ENCODE peak calls at places on chromosome 10, in seven cellular contexts. One of them, this sample, is unnamed.

GRCh38 chr10:111142082-111142481 is 65.3 kb downstream of the ADRA2A start:
- DNase-seq in heart left ventricle: no peak
- DNase-seq in activated T-helper 9 cell treated with anti-CD3 and anti-CD28 coated beads, Interleukin-2, amount 50 U/mL, for 16 hours: no peak
- DNase-seq in amniotic stem cell: no peak
- DNase-seq in NCI-H1930: no peak
- DNase-seq in mesendoderm: peak
- DNase-seq in NCI-H226: no peak
- DNase-seq in this sample: no peak

GRCh38 chr10:79129361-79129997 is 60.7 kb downstream of the ZMIZ1 start:
- DNase-seq in heart left ventricle: no peak
- DNase-seq in NCI-H1930: no peak
- DNase-seq in NCI-H226: peak
- DNase-seq in amniotic stem cell: no peak
- DNase-seq in activated T-helper 9 cell treated with anti-CD3 and anti-CD28 coated beads, Interleukin-2, amount 50 U/mL, for 16 hours: no peak
- DNase-seq in mesendoderm: peak
- DNase-seq in this sample: no peak

GRCh38 chr10:108629843-108630242 is 1293.5 kb downstream of the XPNPEP1 start:
- DNase-seq in amniotic stem cell: no peak
- DNase-seq in heart left ventricle: no peak
- DNase-seq in NCI-H1930: no peak
- DNase-seq in NCI-H226: no peak
- DNase-seq in mesendoderm: no peak
- DNase-seq in activated T-helper 9 cell treated with anti-CD3 and anti-CD28 coated beads, Interleukin-2, amount 50 U/mL, for 16 hours: no peak
- DNase-seq in this sample: no peak

GRCh38 chr10:102152545-102152890 is 329 bp downstream of the NOLC1 start:
- DNase-seq in activated T-helper 9 cell treated with anti-CD3 and anti-CD28 coated beads, Interleukin-2, amount 50 U/mL, for 16 hours: peak
- DNase-seq in mesendoderm: no peak
- DNase-seq in NCI-H1930: no peak
- DNase-seq in amniotic stem cell: no peak
- DNase-seq in heart left ventricle: no peak
- DNase-seq in NCI-H226: peak
- DNase-seq in this sample: no peak

GRCh38 chr10:78212134-78212785 is 178.6 kb downstream of the RPS24 start:
- DNase-seq in NCI-H1930: no peak
- DNase-seq in mesendoderm: no peak
- DNase-seq in amniotic stem cell: no peak
- DNase-seq in activated T-helper 9 cell treated with anti-CD3 and anti-CD28 coated beads, Interleukin-2, amount 50 U/mL, for 16 hours: no peak
- DNase-seq in heart left ventricle: peak
- DNase-seq in NCI-H226: no peak
- DNase-seq in this sample: no peak

GRCh38 chr10:125029584-125030242 is 87.8 kb downstream of the ZRANB1 start:
- DNase-seq in NCI-H1930: no peak
- DNase-seq in activated T-helper 9 cell treated with anti-CD3 and anti-CD28 coated beads, Interleukin-2, amount 50 U/mL, for 16 hours: no peak
- DNase-seq in mesendoderm: no peak
- DNase-seq in amniotic stem cell: no peak
- DNase-seq in heart left ventricle: no peak
- DNase-seq in NCI-H226: no peak
- DNase-seq in this sample: no peak

GRCh38 chr10:104029528-104029875 is 56.2 kb downstream of the COL17A1 start:
- DNase-seq in NCI-H1930: no peak
- DNase-seq in NCI-H226: no peak
- DNase-seq in heart left ventricle: peak
- DNase-seq in activated T-helper 9 cell treated with anti-CD3 and anti-CD28 coated beads, Interleukin-2, amount 50 U/mL, for 16 hours: no peak
- DNase-seq in amniotic stem cell: no peak
- DNase-seq in mesendoderm: no peak
- DNase-seq in this sample: no peak

GRCh38 chr10:91191581-91191919 is 28.9 kb upstream of the PCGF5 start:
- DNase-seq in NCI-H1930: no peak
- DNase-seq in amniotic stem cell: no peak
- DNase-seq in mesendoderm: no peak
- DNase-seq in heart left ventricle: no peak
- DNase-seq in NCI-H226: no peak
- DNase-seq in activated T-helper 9 cell treated with anti-CD3 and anti-CD28 coated beads, Interleukin-2, amount 50 U/mL, for 16 hours: no peak
- DNase-seq in this sample: no peak

GRCh38 chr10:91653214-91653875 is 20.5 kb upstream of the PPP1R3C start:
- DNase-seq in heart left ventricle: no peak
- DNase-seq in NCI-H226: peak
- DNase-seq in mesendoderm: no peak
- DNase-seq in NCI-H1930: no peak
- DNase-seq in amniotic stem cell: no peak
- DNase-seq in activated T-helper 9 cell treated with anti-CD3 and anti-CD28 coated beads, Interleukin-2, amount 50 U/mL, for 16 hours: no peak
- DNase-seq in this sample: no peak

GRCh38 chr10:79390551-79391229 is 43.4 kb downstream of the PPIF start:
- DNase-seq in amniotic stem cell: no peak
- DNase-seq in activated T-helper 9 cell treated with anti-CD3 and anti-CD28 coated beads, Interleukin-2, amount 50 U/mL, for 16 hours: no peak
- DNase-seq in NCI-H226: no peak
- DNase-seq in heart left ventricle: peak
- DNase-seq in mesendoderm: no peak
- DNase-seq in NCI-H1930: no peak
- DNase-seq in this sample: no peak

GRCh38 chr10:101856626-101857025 is 13.0 kb upstream of the KCNIP2 start:
- DNase-seq in amniotic stem cell: no peak
- DNase-seq in mesendoderm: no peak
- DNase-seq in heart left ventricle: no peak
- DNase-seq in activated T-helper 9 cell treated with anti-CD3 and anti-CD28 coated beads, Interleukin-2, amount 50 U/mL, for 16 hours: no peak
- DNase-seq in NCI-H1930: no peak
- DNase-seq in NCI-H226: no peak
- DNase-seq in this sample: no peak

GRCh38 chr10:36634916-36635315 is 490.5 kb upstream of the ANKRD30A start:
- DNase-seq in amniotic stem cell: peak
- DNase-seq in NCI-H1930: no peak
- DNase-seq in NCI-H226: peak
- DNase-seq in heart left ventricle: no peak
- DNase-seq in activated T-helper 9 cell treated with anti-CD3 and anti-CD28 coated beads, Interleukin-2, amount 50 U/mL, for 16 hours: no peak
- DNase-seq in mesendoderm: no peak
- DNase-seq in this sample: peak

GRCh38 chr10:78346721-78347120 is 313.1 kb downstream of the RPS24 start:
- DNase-seq in NCI-H1930: no peak
- DNase-seq in NCI-H226: no peak
- DNase-seq in activated T-helper 9 cell treated with anti-CD3 and anti-CD28 coated beads, Interleukin-2, amount 50 U/mL, for 16 hours: no peak
- DNase-seq in amniotic stem cell: no peak
- DNase-seq in mesendoderm: no peak
- DNase-seq in heart left ventricle: no peak
- DNase-seq in this sample: no peak

GRCh38 chr10:13414855-13415254 is 66.8 kb upstream of the SEPHS1 start:
- DNase-seq in activated T-helper 9 cell treated with anti-CD3 and anti-CD28 coated beads, Interleukin-2, amount 50 U/mL, for 16 hours: no peak
- DNase-seq in mesendoderm: peak
- DNase-seq in NCI-H226: peak
- DNase-seq in heart left ventricle: no peak
- DNase-seq in NCI-H1930: no peak
- DNase-seq in amniotic stem cell: no peak
- DNase-seq in this sample: no peak

GRCh38 chr10:25641576-25641975 is 292.5 kb upstream of the MYO3A start:
- DNase-seq in amniotic stem cell: no peak
- DNase-seq in activated T-helper 9 cell treated with anti-CD3 and anti-CD28 coated beads, Interleukin-2, amount 50 U/mL, for 16 hours: no peak
- DNase-seq in heart left ventricle: no peak
- DNase-seq in mesendoderm: no peak
- DNase-seq in NCI-H1930: no peak
- DNase-seq in NCI-H226: no peak
- DNase-seq in this sample: no peak

GRCh38 chr10:114337510-114338462 is 66.5 kb downstream of the AFAP1L2 start:
- DNase-seq in amniotic stem cell: no peak
- DNase-seq in NCI-H1930: no peak
- DNase-seq in heart left ventricle: no peak
- DNase-seq in mesendoderm: peak
- DNase-seq in NCI-H226: no peak
- DNase-seq in activated T-helper 9 cell treated with anti-CD3 and anti-CD28 coated beads, Interleukin-2, amount 50 U/mL, for 16 hours: no peak
- DNase-seq in this sample: no peak

GRCh38 chr10:122570920-122571319 is 10.4 kb downstream of the DMBT1 start:
- DNase-seq in amniotic stem cell: no peak
- DNase-seq in NCI-H1930: no peak
- DNase-seq in heart left ventricle: no peak
- DNase-seq in activated T-helper 9 cell treated with anti-CD3 and anti-CD28 coated beads, Interleukin-2, amount 50 U/mL, for 16 hours: no peak
- DNase-seq in mesendoderm: no peak
- DNase-seq in NCI-H226: no peak
- DNase-seq in this sample: no peak

GRCh38 chr10:91284486-91285090 is 64.1 kb downstream of the PCGF5 start:
- DNase-seq in NCI-H1930: no peak
- DNase-seq in amniotic stem cell: no peak
- DNase-seq in activated T-helper 9 cell treated with anti-CD3 and anti-CD28 coated beads, Interleukin-2, amount 50 U/mL, for 16 hours: no peak
- DNase-seq in heart left ventricle: no peak
- DNase-seq in mesendoderm: no peak
- DNase-seq in NCI-H226: no peak
- DNase-seq in this sample: no peak

GRCh38 chr10:63210611-63211196 is 77.6 kb downstream of the NRBF2 start:
- DNase-seq in NCI-H226: peak
- DNase-seq in NCI-H1930: no peak
- DNase-seq in heart left ventricle: no peak
- DNase-seq in activated T-helper 9 cell treated with anti-CD3 and anti-CD28 coated beads, Interleukin-2, amount 50 U/mL, for 16 hours: no peak
- DNase-seq in amniotic stem cell: no peak
- DNase-seq in mesendoderm: no peak
- DNase-seq in this sample: no peak

GRCh38 chr10:70656489-70656888 is 15.8 kb upstream of the ADAMTS14 start:
- DNase-seq in activated T-helper 9 cell treated with anti-CD3 and anti-CD28 coated beads, Interleukin-2, amount 50 U/mL, for 16 hours: no peak
- DNase-seq in NCI-H1930: no peak
- DNase-seq in NCI-H226: peak
- DNase-seq in amniotic stem cell: peak
- DNase-seq in mesendoderm: peak
- DNase-seq in heart left ventricle: peak
- DNase-seq in this sample: peak

GRCh38 chr10:28845009-28845682 is 167.8 kb downstream of the BAMBI start:
- DNase-seq in mesendoderm: no peak
- DNase-seq in amniotic stem cell: no peak
- DNase-seq in activated T-helper 9 cell treated with anti-CD3 and anti-CD28 coated beads, Interleukin-2, amount 50 U/mL, for 16 hours: no peak
- DNase-seq in heart left ventricle: no peak
- DNase-seq in NCI-H1930: no peak
- DNase-seq in NCI-H226: peak
- DNase-seq in this sample: no peak